ENCODE peak calls at places on chromosomes 5 and 9, in five cellular contexts. One of them, this sample, is unnamed.

GRCh38 chr9:134286513-134287245 is 39.6 kb upstream of the RXRA start:
- DNase-seq in Peyer's patch: no peak
- DNase-seq in myocyte: peak
- DNase-seq in kidney tubule cell: no peak
- DNase-seq in PC-3: peak
- DNase-seq in this sample: peak

GRCh38 chr5:157972579-157972978 is 113.6 kb upstream of the CLINT1 start:
- DNase-seq in Peyer's patch: no peak
- DNase-seq in myocyte: no peak
- DNase-seq in kidney tubule cell: no peak
- DNase-seq in PC-3: no peak
- DNase-seq in this sample: no peak

GRCh38 chr5:23257656-23258055 is 249.8 kb upstream of the PRDM9 start:
- DNase-seq in Peyer's patch: no peak
- DNase-seq in myocyte: no peak
- DNase-seq in kidney tubule cell: peak
- DNase-seq in PC-3: peak
- DNase-seq in this sample: no peak

GRCh38 chr5:124661317-124662141 is 84.9 kb downstream of the ZNF608 start:
- DNase-seq in Peyer's patch: no peak
- DNase-seq in myocyte: peak
- DNase-seq in kidney tubule cell: peak
- DNase-seq in PC-3: peak
- DNase-seq in this sample: no peak

GRCh38 chr5:177471610-177472356 is 1.7 kb downstream of the DBN1 start:
- DNase-seq in Peyer's patch: no peak
- DNase-seq in myocyte: no peak
- DNase-seq in kidney tubule cell: no peak
- DNase-seq in PC-3: no peak
- DNase-seq in this sample: no peak

GRCh38 chr5:149731617-149732400 is 1.7 kb downstream of the PPARGC1B start:
- DNase-seq in Peyer's patch: peak
- DNase-seq in myocyte: peak
- DNase-seq in kidney tubule cell: peak
- DNase-seq in PC-3: peak
- DNase-seq in this sample: peak

GRCh38 chr9:114038724-114039313 is 39.3 kb downstream of the AMBP start:
- DNase-seq in Peyer's patch: peak
- DNase-seq in myocyte: no peak
- DNase-seq in kidney tubule cell: no peak
- DNase-seq in PC-3: no peak
- DNase-seq in this sample: no peak

GRCh38 chr5:50445281-50445949 is 4.3 kb upstream of the EMB start:
- DNase-seq in Peyer's patch: no peak
- DNase-seq in myocyte: no peak
- DNase-seq in kidney tubule cell: no peak
- DNase-seq in PC-3: no peak
- DNase-seq in this sample: no peak

GRCh38 chr5:142015781-142016533 is 3.1 kb upstream of the GNPDA1 start:
- DNase-seq in Peyer's patch: no peak
- DNase-seq in myocyte: no peak
- DNase-seq in kidney tubule cell: peak
- DNase-seq in PC-3: peak
- DNase-seq in this sample: no peak

GRCh38 chr9:124218438-124219289 is 39.1 kb upstream of the NEK6 start:
- DNase-seq in Peyer's patch: peak
- DNase-seq in myocyte: peak
- DNase-seq in kidney tubule cell: peak
- DNase-seq in PC-3: peak
- DNase-seq in this sample: peak

GRCh38 chr5:72599519-72600400 is 92.5 kb upstream of the ZNF366 start:
- DNase-seq in Peyer's patch: no peak
- DNase-seq in myocyte: no peak
- DNase-seq in kidney tubule cell: peak
- DNase-seq in PC-3: peak
- DNase-seq in this sample: no peak

GRCh38 chr9:31541626-31542025 is 842.8 kb upstream of the ACO1 start:
- DNase-seq in Peyer's patch: no peak
- DNase-seq in myocyte: peak
- DNase-seq in kidney tubule cell: no peak
- DNase-seq in PC-3: no peak
- DNase-seq in this sample: no peak